ENCODE peak calls at places on chromosomes 3 and 15, in ten cellular contexts. One of them, this sample, is unnamed.

GRCh38 chr15:70098461-70099166 is 897 bp upstream of the TLE3 start:
- DNase-seq in esophagus muscularis mucosa: no peak
- DNase-seq in coronary artery: peak
- DNase-seq in psoas muscle: peak
- DNase-seq in tibial artery: no peak
- DNase-seq in endothelial cell: peak
- DNase-seq in left ventricle myocardium inferior: peak
- DNase-seq in brain microvascular endothelial cell: no peak
- DNase-seq in sigmoid colon: peak
- DNase-seq in astrocyte of the spinal cord: peak
- DNase-seq in this sample: no peak

GRCh38 chr3:115986555-115987207 is 363.4 kb downstream of the GAP43 start:
- DNase-seq in esophagus muscularis mucosa: no peak
- DNase-seq in coronary artery: no peak
- DNase-seq in psoas muscle: no peak
- DNase-seq in tibial artery: no peak
- DNase-seq in endothelial cell: peak
- DNase-seq in left ventricle myocardium inferior: no peak
- DNase-seq in brain microvascular endothelial cell: peak
- DNase-seq in sigmoid colon: no peak
- DNase-seq in astrocyte of the spinal cord: peak
- DNase-seq in this sample: peak

GRCh38 chr3:109336272-109336957 is 931 bp downstream of the DPPA4 start:
- DNase-seq in esophagus muscularis mucosa: no peak
- DNase-seq in coronary artery: no peak
- DNase-seq in psoas muscle: no peak
- DNase-seq in tibial artery: no peak
- DNase-seq in endothelial cell: peak
- DNase-seq in left ventricle myocardium inferior: no peak
- DNase-seq in brain microvascular endothelial cell: peak
- DNase-seq in sigmoid colon: no peak
- DNase-seq in astrocyte of the spinal cord: peak
- DNase-seq in this sample: no peak

GRCh38 chr3:25812644-25813043 is 22.8 kb downstream of the OXSM start:
- DNase-seq in esophagus muscularis mucosa: no peak
- DNase-seq in coronary artery: no peak
- DNase-seq in psoas muscle: no peak
- DNase-seq in tibial artery: no peak
- DNase-seq in endothelial cell: no peak
- DNase-seq in left ventricle myocardium inferior: no peak
- DNase-seq in brain microvascular endothelial cell: no peak
- DNase-seq in sigmoid colon: no peak
- DNase-seq in astrocyte of the spinal cord: no peak
- DNase-seq in this sample: no peak

GRCh38 chr15:31265871-31266711 is 60.5 kb upstream of the KLF13 start:
- DNase-seq in esophagus muscularis mucosa: peak
- DNase-seq in coronary artery: peak
- DNase-seq in psoas muscle: peak
- DNase-seq in tibial artery: no peak
- DNase-seq in endothelial cell: no peak
- DNase-seq in left ventricle myocardium inferior: peak
- DNase-seq in brain microvascular endothelial cell: no peak
- DNase-seq in sigmoid colon: peak
- DNase-seq in astrocyte of the spinal cord: no peak
- DNase-seq in this sample: peak

GRCh38 chr3:41173926-41174702 is 25.2 kb upstream of the CTNNB1 start:
- DNase-seq in esophagus muscularis mucosa: no peak
- DNase-seq in coronary artery: no peak
- DNase-seq in psoas muscle: no peak
- DNase-seq in tibial artery: no peak
- DNase-seq in endothelial cell: no peak
- DNase-seq in left ventricle myocardium inferior: no peak
- DNase-seq in brain microvascular endothelial cell: no peak
- DNase-seq in sigmoid colon: no peak
- DNase-seq in astrocyte of the spinal cord: no peak
- DNase-seq in this sample: no peak

GRCh38 chr15:64000183-64000710 is 46.0 kb downstream of the DAPK2 start:
- DNase-seq in esophagus muscularis mucosa: no peak
- DNase-seq in coronary artery: no peak
- DNase-seq in psoas muscle: no peak
- DNase-seq in tibial artery: no peak
- DNase-seq in endothelial cell: no peak
- DNase-seq in left ventricle myocardium inferior: no peak
- DNase-seq in brain microvascular endothelial cell: no peak
- DNase-seq in sigmoid colon: no peak
- DNase-seq in astrocyte of the spinal cord: no peak
- DNase-seq in this sample: no peak

GRCh38 chr3:169813757-169814517 is 1.2 kb upstream of the LRRC34 start:
- DNase-seq in esophagus muscularis mucosa: no peak
- DNase-seq in coronary artery: no peak
- DNase-seq in psoas muscle: no peak
- DNase-seq in tibial artery: no peak
- DNase-seq in endothelial cell: no peak
- DNase-seq in left ventricle myocardium inferior: no peak
- DNase-seq in brain microvascular endothelial cell: no peak
- DNase-seq in sigmoid colon: no peak
- DNase-seq in astrocyte of the spinal cord: no peak
- DNase-seq in this sample: no peak

GRCh38 chr3:71117572-71118247 is 465.8 kb downstream of the FOXP1 start:
- DNase-seq in esophagus muscularis mucosa: no peak
- DNase-seq in coronary artery: no peak
- DNase-seq in psoas muscle: no peak
- DNase-seq in tibial artery: no peak
- DNase-seq in endothelial cell: no peak
- DNase-seq in left ventricle myocardium inferior: no peak
- DNase-seq in brain microvascular endothelial cell: no peak
- DNase-seq in sigmoid colon: no peak
- DNase-seq in astrocyte of the spinal cord: peak
- DNase-seq in this sample: no peak

DNA sequence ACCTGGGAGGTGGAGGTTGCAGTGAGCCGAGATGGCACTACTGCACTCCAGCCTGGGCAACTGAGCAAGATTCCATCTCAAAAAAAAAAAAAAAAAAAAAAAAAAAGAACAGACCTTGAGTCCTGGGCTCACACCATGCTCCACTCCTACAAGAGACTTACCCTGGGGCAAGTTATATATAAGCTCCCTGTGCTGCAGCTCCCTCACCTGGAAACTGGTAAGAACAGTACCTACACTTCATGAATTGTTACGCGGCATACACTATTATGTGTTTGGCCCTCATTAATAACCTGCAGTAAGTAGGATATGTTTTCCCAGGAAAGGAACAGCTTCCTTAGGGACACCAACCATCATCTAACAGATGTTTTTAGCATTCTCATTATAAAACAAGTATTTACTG is 119.6 kb downstream of the FMN1 start:
- DNase-seq in esophagus muscularis mucosa: no peak
- DNase-seq in coronary artery: no peak
- DNase-seq in psoas muscle: no peak
- DNase-seq in tibial artery: no peak
- DNase-seq in endothelial cell: no peak
- DNase-seq in left ventricle myocardium inferior: no peak
- DNase-seq in brain microvascular endothelial cell: no peak
- DNase-seq in sigmoid colon: no peak
- DNase-seq in astrocyte of the spinal cord: no peak
- DNase-seq in this sample: no peak
- TF ChIP-seq CTCF in esophagus muscularis mucosa: no peak
- TF ChIP-seq CTCF in coronary artery: no peak
- TF ChIP-seq CTCF in psoas muscle: peak
- TF ChIP-seq CTCF in tibial artery: no peak
- TF ChIP-seq CTCF in endothelial cell: no peak
- TF ChIP-seq CTCF in left ventricle myocardium inferior: peak
- TF ChIP-seq CTCF in brain microvascular endothelial cell: no peak
- TF ChIP-seq CTCF in sigmoid colon: no peak
- TF ChIP-seq CTCF in astrocyte of the spinal cord: no peak
- TF ChIP-seq CTCF in this sample: no peak

GRCh38 chr15:83436513-83437158 is 10.5 kb upstream of the SH3GL3 start:
- DNase-seq in esophagus muscularis mucosa: peak
- DNase-seq in coronary artery: no peak
- DNase-seq in psoas muscle: no peak
- DNase-seq in tibial artery: no peak
- DNase-seq in endothelial cell: no peak
- DNase-seq in left ventricle myocardium inferior: no peak
- DNase-seq in brain microvascular endothelial cell: peak
- DNase-seq in sigmoid colon: no peak
- DNase-seq in astrocyte of the spinal cord: peak
- DNase-seq in this sample: peak
- TF ChIP-seq CTCF in esophagus muscularis mucosa: peak
- TF ChIP-seq CTCF in coronary artery: no peak
- TF ChIP-seq CTCF in psoas muscle: no peak
- TF ChIP-seq CTCF in tibial artery: no peak
- TF ChIP-seq CTCF in endothelial cell: peak
- TF ChIP-seq CTCF in left ventricle myocardium inferior: peak
- TF ChIP-seq CTCF in brain microvascular endothelial cell: peak
- TF ChIP-seq CTCF in sigmoid colon: no peak
- TF ChIP-seq CTCF in astrocyte of the spinal cord: peak
- TF ChIP-seq CTCF in this sample: peak

GRCh38 chr15:36449662-36450145 is 129.7 kb upstream of the CDIN1 start:
- DNase-seq in esophagus muscularis mucosa: no peak
- DNase-seq in coronary artery: no peak
- DNase-seq in psoas muscle: no peak
- DNase-seq in tibial artery: no peak
- DNase-seq in endothelial cell: no peak
- DNase-seq in left ventricle myocardium inferior: no peak
- DNase-seq in brain microvascular endothelial cell: no peak
- DNase-seq in sigmoid colon: no peak
- DNase-seq in astrocyte of the spinal cord: peak
- DNase-seq in this sample: no peak

GRCh38 chr15:36448418-36448817 is 131.0 kb upstream of the CDIN1 start:
- DNase-seq in esophagus muscularis mucosa: no peak
- DNase-seq in coronary artery: no peak
- DNase-seq in psoas muscle: no peak
- DNase-seq in tibial artery: no peak
- DNase-seq in endothelial cell: no peak
- DNase-seq in left ventricle myocardium inferior: no peak
- DNase-seq in brain microvascular endothelial cell: no peak
- DNase-seq in sigmoid colon: no peak
- DNase-seq in astrocyte of the spinal cord: no peak
- DNase-seq in this sample: no peak

GRCh38 chr15:36447373-36447772 is 132.1 kb upstream of the CDIN1 start:
- DNase-seq in esophagus muscularis mucosa: no peak
- DNase-seq in coronary artery: no peak
- DNase-seq in psoas muscle: no peak
- DNase-seq in tibial artery: no peak
- DNase-seq in endothelial cell: no peak
- DNase-seq in left ventricle myocardium inferior: no peak
- DNase-seq in brain microvascular endothelial cell: no peak
- DNase-seq in sigmoid colon: no peak
- DNase-seq in astrocyte of the spinal cord: no peak
- DNase-seq in this sample: no peak

GRCh38 chr15:36449084-36449661 is 130.3 kb upstream of the CDIN1 start:
- DNase-seq in esophagus muscularis mucosa: no peak
- DNase-seq in coronary artery: no peak
- DNase-seq in psoas muscle: no peak
- DNase-seq in tibial artery: no peak
- DNase-seq in endothelial cell: no peak
- DNase-seq in left ventricle myocardium inferior: peak
- DNase-seq in brain microvascular endothelial cell: no peak
- DNase-seq in sigmoid colon: no peak
- DNase-seq in astrocyte of the spinal cord: peak
- DNase-seq in this sample: no peak
- TF ChIP-seq CTCF in esophagus muscularis mucosa: no peak
- TF ChIP-seq CTCF in coronary artery: no peak
- TF ChIP-seq CTCF in psoas muscle: no peak
- TF ChIP-seq CTCF in tibial artery: no peak
- TF ChIP-seq CTCF in endothelial cell: no peak
- TF ChIP-seq CTCF in left ventricle myocardium inferior: no peak
- TF ChIP-seq CTCF in brain microvascular endothelial cell: no peak
- TF ChIP-seq CTCF in sigmoid colon: no peak
- TF ChIP-seq CTCF in astrocyte of the spinal cord: no peak
- TF ChIP-seq CTCF in this sample: no peak

GRCh38 chr3:134754768-134755559 is 40.1 kb upstream of the EPHB1 start:
- DNase-seq in esophagus muscularis mucosa: peak
- DNase-seq in coronary artery: no peak
- DNase-seq in psoas muscle: peak
- DNase-seq in tibial artery: no peak
- DNase-seq in endothelial cell: peak
- DNase-seq in left ventricle myocardium inferior: peak
- DNase-seq in brain microvascular endothelial cell: peak
- DNase-seq in sigmoid colon: no peak
- DNase-seq in astrocyte of the spinal cord: peak
- DNase-seq in this sample: peak
- TF ChIP-seq CTCF in esophagus muscularis mucosa: peak
- TF ChIP-seq CTCF in coronary artery: peak
- TF ChIP-seq CTCF in psoas muscle: peak
- TF ChIP-seq CTCF in tibial artery: peak
- TF ChIP-seq CTCF in endothelial cell: peak
- TF ChIP-seq CTCF in left ventricle myocardium inferior: peak
- TF ChIP-seq CTCF in brain microvascular endothelial cell: peak
- TF ChIP-seq CTCF in sigmoid colon: peak
- TF ChIP-seq CTCF in astrocyte of the spinal cord: peak
- TF ChIP-seq CTCF in this sample: peak